ENCODE peak calls at places on chromosomes 2 and 18, in four cellular contexts. A is stimulated activated CD4-positive, alpha-beta T cell treated with anti-CD3 and anti-CD28 coated beads, Interleukin-1b, Interleukin-23, amount 100 ng/mL, for 1 hour; T is cardiac muscle cell; K is naive B cell. J is an unnamed sample.

GRCh38 chr2:98833172-98833916 is 102.4 kb upstream of the MGAT4A start:
- DNase-seq in A (no peak), T (no peak), K (no peak), J (no peak)

GRCh38 chr2:160402997-160403979 is 90.3 kb downstream of the RBMS1 start:
- DNase-seq in A (no peak), T (no peak), K (no peak), J (no peak)

GRCh38 chr2:204892506-204893255 is 347.4 kb downstream of the PARD3B start:
- DNase-seq in A (no peak), T (no peak), K (no peak), J (no peak)

GRCh38 chr2:204691911-204692510 is 146.7 kb downstream of the PARD3B start:
- DNase-seq in A (no peak), T (peak), K (no peak), J (peak)

GRCh38 chr18:12030667-12031066 is 49.4 kb downstream of the IMPA2 start:
- DNase-seq in A (no peak), T (no peak), K (no peak), J (no peak)

GRCh38 chr2:177212895-177213856 is 582 bp downstream of the HNRNPA3 start:
- DNase-seq in A (peak), T (peak), K (peak), J (peak)

GRCh38 chr2:158828378-158829136 is 33.4 kb downstream of the DAPL1 start:
- DNase-seq in A (no peak), T (no peak), K (no peak), J (no peak)

GRCh38 chr2:11677146-11678055 is 7.4 kb upstream of the NTSR2 start:
- DNase-seq in A (no peak), T (peak), K (no peak), J (no peak)

GRCh38 chr18:27860011-27860410 is 316.9 kb downstream of the CDH2 start:
- DNase-seq in A (no peak), T (peak), K (no peak), J (no peak)

GRCh38 chr2:23692263-23692662 is 234.7 kb downstream of the ATAD2B start:
- DNase-seq in A (no peak), T (no peak), K (no peak), J (no peak)

GRCh38 chr2:28436525-28437051 is 43.9 kb downstream of the FOSL2 start:
- DNase-seq in A (no peak), T (no peak), K (no peak), J (no peak)

GRCh38 chr2:181886192-181886591 is 5.3 kb upstream of the ITPRID2 start:
- DNase-seq in A (no peak), T (no peak), K (no peak), J (no peak)

GRCh38 chr18:76476665-76477561 is 18.1 kb downstream of the ZNF516 start:
- DNase-seq in A (no peak), T (no peak), K (no peak), J (no peak)

GRCh38 chr2:161708350-161708974 is 84.2 kb downstream of the SLC4A10 start:
- DNase-seq in A (no peak), T (no peak), K (no peak), J (no peak)

GRCh38 chr2:150977296-150977695 is 284.4 kb downstream of the RBM43 start:
- DNase-seq in A (no peak), T (no peak), K (no peak), J (no peak)

GRCh38 chr2:227370791-227371312 is 8.3 kb downstream of the TM4SF20 start:
- DNase-seq in A (no peak), T (no peak), K (no peak), J (no peak)